ENCODE peak calls at places on chromosomes 1 and 21, in seven cellular contexts. One of them, this sample, is unnamed.

GRCh38 chr1:36153476-36153875 is 2.5 kb upstream of the MAP7D1 start:
- DNase-seq in astrocyte of the cerebellum: no peak
- DNase-seq in epithelial cell of proximal tubule: no peak
- DNase-seq in adrenal gland: no peak
- DNase-seq in nephron progenitor cell: no peak
- DNase-seq in GM12865: no peak
- DNase-seq in BJ: no peak
- DNase-seq in this sample: no peak

GRCh38 chr1:158931055-158931737 is at the start of gene PYHIN1:
- DNase-seq in astrocyte of the cerebellum: no peak
- DNase-seq in epithelial cell of proximal tubule: no peak
- DNase-seq in adrenal gland: no peak
- DNase-seq in nephron progenitor cell: no peak
- DNase-seq in GM12865: peak; percentile 13
- DNase-seq in BJ: no peak
- DNase-seq in this sample: no peak

GRCh38 chr1:90133133-90133532 is 138.2 kb downstream of the ZNF326 start:
- DNase-seq in astrocyte of the cerebellum: peak; percentile 24
- DNase-seq in epithelial cell of proximal tubule: peak; percentile 27
- DNase-seq in adrenal gland: peak; percentile 12
- DNase-seq in nephron progenitor cell: peak; percentile 25
- DNase-seq in GM12865: peak; percentile 31
- DNase-seq in BJ: no peak
- DNase-seq in this sample: no peak

GRCh38 chr1:246836169-246836568 is 95.6 kb downstream of the AHCTF1 start:
- DNase-seq in astrocyte of the cerebellum: no peak
- DNase-seq in epithelial cell of proximal tubule: no peak
- DNase-seq in adrenal gland: peak; percentile 9
- DNase-seq in nephron progenitor cell: no peak
- DNase-seq in GM12865: no peak
- DNase-seq in BJ: no peak
- DNase-seq in this sample: no peak

GRCh38 chr1:165355221-165355976 is 1.1 kb downstream of the LMX1A start:
- DNase-seq in astrocyte of the cerebellum: no peak
- DNase-seq in epithelial cell of proximal tubule: no peak
- DNase-seq in adrenal gland: no peak
- DNase-seq in nephron progenitor cell: peak; percentile 21
- DNase-seq in GM12865: no peak
- DNase-seq in BJ: no peak
- DNase-seq in this sample: no peak

GRCh38 chr1:62991152-62991551 is 207.2 kb downstream of the ATG4C start:
- DNase-seq in astrocyte of the cerebellum: no peak
- DNase-seq in epithelial cell of proximal tubule: no peak
- DNase-seq in adrenal gland: no peak
- DNase-seq in nephron progenitor cell: no peak
- DNase-seq in GM12865: no peak
- DNase-seq in BJ: no peak
- DNase-seq in this sample: no peak

GRCh38 chr1:227392984-227393764 is 74.9 kb upstream of the CDC42BPA start:
- DNase-seq in astrocyte of the cerebellum: no peak
- DNase-seq in epithelial cell of proximal tubule: no peak
- DNase-seq in adrenal gland: no peak
- DNase-seq in nephron progenitor cell: no peak
- DNase-seq in GM12865: no peak
- DNase-seq in BJ: no peak
- DNase-seq in this sample: no peak

GRCh38 chr1:244065063-244065788 is 14.1 kb downstream of the ZBTB18 start:
- DNase-seq in astrocyte of the cerebellum: no peak
- DNase-seq in epithelial cell of proximal tubule: peak; percentile 84
- DNase-seq in adrenal gland: no peak
- DNase-seq in nephron progenitor cell: no peak
- DNase-seq in GM12865: no peak
- DNase-seq in BJ: no peak
- DNase-seq in this sample: no peak

GRCh38 chr21:36735724-36736310 is 36.9 kb downstream of the SIM2 start:
- DNase-seq in astrocyte of the cerebellum: no peak
- DNase-seq in epithelial cell of proximal tubule: no peak
- DNase-seq in adrenal gland: no peak
- DNase-seq in nephron progenitor cell: no peak
- DNase-seq in GM12865: no peak
- DNase-seq in BJ: no peak
- DNase-seq in this sample: no peak

GRCh38 chr1:21783679-21784603 is 992 bp upstream of the USP48 start:
- DNase-seq in astrocyte of the cerebellum: peak; percentile 48
- DNase-seq in epithelial cell of proximal tubule: peak; percentile 72
- DNase-seq in adrenal gland: peak; percentile 72
- DNase-seq in nephron progenitor cell: peak; percentile 87
- DNase-seq in GM12865: no peak
- DNase-seq in BJ: no peak
- DNase-seq in this sample: peak; percentile 91

GRCh38 chr1:173925306-173926242 is 8.4 kb upstream of the SERPINC1 start:
- DNase-seq in astrocyte of the cerebellum: no peak
- DNase-seq in epithelial cell of proximal tubule: no peak
- DNase-seq in adrenal gland: no peak
- DNase-seq in nephron progenitor cell: no peak
- DNase-seq in GM12865: no peak
- DNase-seq in BJ: no peak
- DNase-seq in this sample: no peak

GRCh38 chr21:45875881-45876280 is 105.7 kb upstream of the COL6A1 start:
- DNase-seq in astrocyte of the cerebellum: no peak
- DNase-seq in epithelial cell of proximal tubule: no peak
- DNase-seq in adrenal gland: no peak
- DNase-seq in nephron progenitor cell: no peak
- DNase-seq in GM12865: no peak
- DNase-seq in BJ: no peak
- DNase-seq in this sample: no peak

GRCh38 chr1:6485937-6486250 is 5.6 kb downstream of the PLEKHG5 start:
- DNase-seq in astrocyte of the cerebellum: no peak
- DNase-seq in epithelial cell of proximal tubule: no peak
- DNase-seq in adrenal gland: no peak
- DNase-seq in nephron progenitor cell: peak; percentile 34
- DNase-seq in GM12865: no peak
- DNase-seq in BJ: no peak
- DNase-seq in this sample: no peak

GRCh38 chr1:169511339-169512028 is 25.7 kb upstream of the SLC19A2 start:
- DNase-seq in astrocyte of the cerebellum: peak; percentile 64
- DNase-seq in epithelial cell of proximal tubule: peak; percentile 63
- DNase-seq in adrenal gland: peak; percentile 43
- DNase-seq in nephron progenitor cell: no peak
- DNase-seq in GM12865: no peak
- DNase-seq in BJ: peak; percentile 55
- DNase-seq in this sample: no peak

GRCh38 chr21:42623684-42624083 is 29.7 kb upstream of the PDE9A start:
- DNase-seq in astrocyte of the cerebellum: no peak
- DNase-seq in epithelial cell of proximal tubule: no peak
- DNase-seq in adrenal gland: no peak
- DNase-seq in nephron progenitor cell: no peak
- DNase-seq in GM12865: no peak
- DNase-seq in BJ: no peak
- DNase-seq in this sample: no peak

GRCh38 chr1:22915816-22916468 is 56.7 kb downstream of the LACTBL1 start:
- DNase-seq in astrocyte of the cerebellum: no peak
- DNase-seq in epithelial cell of proximal tubule: no peak
- DNase-seq in adrenal gland: no peak
- DNase-seq in nephron progenitor cell: no peak
- DNase-seq in GM12865: no peak
- DNase-seq in BJ: no peak
- DNase-seq in this sample: no peak

GRCh38 chr1:183300828-183301227 is 114.8 kb downstream of the LAMC2 start:
- DNase-seq in astrocyte of the cerebellum: no peak
- DNase-seq in epithelial cell of proximal tubule: no peak
- DNase-seq in adrenal gland: no peak
- DNase-seq in nephron progenitor cell: no peak
- DNase-seq in GM12865: no peak
- DNase-seq in BJ: no peak
- DNase-seq in this sample: no peak

GRCh38 chr21:15774590-15774989 is 44.8 kb downstream of the USP25 start:
- DNase-seq in astrocyte of the cerebellum: no peak
- DNase-seq in epithelial cell of proximal tubule: no peak
- DNase-seq in adrenal gland: no peak
- DNase-seq in nephron progenitor cell: no peak
- DNase-seq in GM12865: no peak
- DNase-seq in BJ: no peak
- DNase-seq in this sample: no peak

GRCh38 chr1:91529856-91530255 is 29.2 kb downstream of the CDC7 start:
- DNase-seq in astrocyte of the cerebellum: no peak
- DNase-seq in epithelial cell of proximal tubule: no peak
- DNase-seq in adrenal gland: peak; percentile 60
- DNase-seq in nephron progenitor cell: no peak
- DNase-seq in GM12865: peak; percentile 49
- DNase-seq in BJ: no peak
- DNase-seq in this sample: no peak

GRCh38 chr1:221335161-221336101 is 406.5 kb downstream of the DUSP10 start:
- DNase-seq in astrocyte of the cerebellum: peak; percentile 81
- DNase-seq in epithelial cell of proximal tubule: peak; percentile 62
- DNase-seq in adrenal gland: peak; percentile 19
- DNase-seq in nephron progenitor cell: peak; percentile 56
- DNase-seq in GM12865: no peak
- DNase-seq in BJ: peak; percentile 79
- DNase-seq in this sample: no peak

GRCh38 chr1:157045251-157046218 is at the start of gene ARHGEF11:
- DNase-seq in astrocyte of the cerebellum: peak; percentile 67
- DNase-seq in epithelial cell of proximal tubule: no peak
- DNase-seq in adrenal gland: peak; percentile 93
- DNase-seq in nephron progenitor cell: peak; percentile 94
- DNase-seq in GM12865: peak; percentile 82
- DNase-seq in BJ: peak; percentile 49
- DNase-seq in this sample: peak; percentile 92

GRCh38 chr1:184150776-184151531 is 99.4 kb downstream of the TSEN15 start:
- DNase-seq in astrocyte of the cerebellum: peak; percentile 85
- DNase-seq in epithelial cell of proximal tubule: peak; percentile 50
- DNase-seq in adrenal gland: no peak
- DNase-seq in nephron progenitor cell: no peak
- DNase-seq in GM12865: no peak
- DNase-seq in BJ: no peak
- DNase-seq in this sample: no peak

GRCh38 chr1:246583448-246584185 is 17.4 kb downstream of the CNST start:
- DNase-seq in astrocyte of the cerebellum: no peak
- DNase-seq in epithelial cell of proximal tubule: no peak
- DNase-seq in adrenal gland: peak; percentile 92
- DNase-seq in nephron progenitor cell: no peak
- DNase-seq in GM12865: no peak
- DNase-seq in BJ: no peak
- DNase-seq in this sample: no peak

GRCh38 chr1:43930168-43930948 is 3.2 kb upstream of the ARTN start:
- DNase-seq in astrocyte of the cerebellum: no peak
- DNase-seq in epithelial cell of proximal tubule: no peak
- DNase-seq in adrenal gland: no peak
- DNase-seq in nephron progenitor cell: no peak
- DNase-seq in GM12865: peak; percentile 32
- DNase-seq in BJ: no peak
- DNase-seq in this sample: no peak

GRCh38 chr1:48025076-48025475 is 27.9 kb upstream of the TRABD2B start:
- DNase-seq in astrocyte of the cerebellum: no peak
- DNase-seq in epithelial cell of proximal tubule: no peak
- DNase-seq in adrenal gland: no peak
- DNase-seq in nephron progenitor cell: no peak
- DNase-seq in GM12865: no peak
- DNase-seq in BJ: no peak
- DNase-seq in this sample: no peak

GRCh38 chr1:43449708-43450069 is 4.0 kb downstream of the HYI start:
- DNase-seq in astrocyte of the cerebellum: no peak
- DNase-seq in epithelial cell of proximal tubule: no peak
- DNase-seq in adrenal gland: no peak
- DNase-seq in nephron progenitor cell: no peak
- DNase-seq in GM12865: no peak
- DNase-seq in BJ: no peak
- DNase-seq in this sample: peak; percentile 55

DNA sequence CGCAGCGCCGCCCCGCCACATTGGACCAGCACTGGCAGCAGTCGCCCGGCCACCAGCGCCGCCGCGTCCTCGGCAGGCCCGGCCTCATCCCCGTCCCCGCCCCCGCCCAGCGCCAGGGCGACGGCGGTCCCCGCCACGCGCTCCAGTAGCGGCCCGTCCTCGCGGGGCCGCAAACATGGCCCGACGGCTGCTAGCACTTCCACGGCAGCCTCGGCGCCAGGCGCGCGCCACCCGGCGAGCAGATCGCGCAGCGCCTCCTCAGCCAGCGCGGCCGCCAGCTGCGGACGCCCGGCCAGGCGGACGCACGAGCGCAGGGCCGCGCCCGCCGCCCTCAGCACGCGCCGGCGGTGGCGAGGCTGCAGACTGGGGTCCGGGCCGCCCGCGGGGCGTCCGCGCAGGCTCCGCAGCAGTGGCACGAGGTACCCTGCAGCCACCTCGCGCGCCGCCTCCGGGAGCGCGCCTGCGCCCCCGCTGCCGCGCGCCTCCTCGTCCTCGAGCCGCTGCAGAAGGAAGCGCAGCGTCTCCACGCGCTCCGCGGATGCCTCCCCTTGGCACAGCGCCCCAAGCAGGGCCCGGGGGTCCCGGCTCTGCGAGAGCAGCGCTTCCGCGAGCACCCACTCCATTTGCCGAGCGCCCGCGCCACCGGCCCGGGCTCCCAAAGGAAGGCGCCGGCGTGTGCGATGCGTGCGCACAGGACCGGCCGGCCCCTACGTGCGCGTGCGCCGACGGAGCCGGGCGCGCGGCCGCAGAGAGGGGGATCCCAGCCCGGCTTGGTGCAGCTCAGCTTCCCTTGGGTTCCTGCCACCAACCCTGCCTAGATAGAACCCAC is at the start of gene TARBP1:
- DNase-seq in astrocyte of the cerebellum: no peak
- DNase-seq in epithelial cell of proximal tubule: no peak
- DNase-seq in adrenal gland: peak; percentile 62
- DNase-seq in nephron progenitor cell: peak; percentile 77
- DNase-seq in GM12865: peak; percentile 91
- DNase-seq in BJ: no peak
- DNase-seq in this sample: peak; percentile 83
- TF ChIP-seq CTCF in astrocyte of the cerebellum: peak; percentile 8
- TF ChIP-seq CTCF in epithelial cell of proximal tubule: no peak
- TF ChIP-seq CTCF in adrenal gland: no peak
- TF ChIP-seq CTCF in nephron progenitor cell: no peak
- TF ChIP-seq CTCF in GM12865: peak; percentile 28
- TF ChIP-seq CTCF in BJ: no peak
- TF ChIP-seq CTCF in this sample: peak; percentile 33

GRCh38 chr1:203026666-203027663 is 674 bp downstream of the PPFIA4 start:
- DNase-seq in astrocyte of the cerebellum: no peak
- DNase-seq in epithelial cell of proximal tubule: no peak
- DNase-seq in adrenal gland: no peak
- DNase-seq in nephron progenitor cell: no peak
- DNase-seq in GM12865: no peak
- DNase-seq in BJ: no peak
- DNase-seq in this sample: no peak
- TF ChIP-seq CTCF in astrocyte of the cerebellum: no peak
- TF ChIP-seq CTCF in epithelial cell of proximal tubule: no peak
- TF ChIP-seq CTCF in adrenal gland: no peak
- TF ChIP-seq CTCF in nephron progenitor cell: peak; percentile 8
- TF ChIP-seq CTCF in GM12865: no peak
- TF ChIP-seq CTCF in BJ: no peak
- TF ChIP-seq CTCF in this sample: peak; percentile 49

GRCh38 chr1:101520302-101520701 is 283.5 kb downstream of the S1PR1 start:
- DNase-seq in astrocyte of the cerebellum: peak; percentile 13
- DNase-seq in epithelial cell of proximal tubule: no peak
- DNase-seq in adrenal gland: peak; percentile 16
- DNase-seq in nephron progenitor cell: peak; percentile 29
- DNase-seq in GM12865: peak; percentile 63
- DNase-seq in BJ: no peak
- DNase-seq in this sample: no peak
- TF ChIP-seq CTCF in astrocyte of the cerebellum: peak; percentile 82
- TF ChIP-seq CTCF in epithelial cell of proximal tubule: peak; percentile 90
- TF ChIP-seq CTCF in adrenal gland: peak; percentile 70
- TF ChIP-seq CTCF in nephron progenitor cell: peak; percentile 85
- TF ChIP-seq CTCF in GM12865: peak; percentile 78
- TF ChIP-seq CTCF in BJ: peak; percentile 82
- TF ChIP-seq CTCF in this sample: peak; percentile 90

GRCh38 chr1:151799179-151800022 is 5.8 kb downstream of the LINGO4 start:
- DNase-seq in astrocyte of the cerebellum: no peak
- DNase-seq in epithelial cell of proximal tubule: no peak
- DNase-seq in adrenal gland: no peak
- DNase-seq in nephron progenitor cell: no peak
- DNase-seq in GM12865: no peak
- DNase-seq in BJ: no peak
- DNase-seq in this sample: no peak
- TF ChIP-seq CTCF in astrocyte of the cerebellum: no peak
- TF ChIP-seq CTCF in epithelial cell of proximal tubule: no peak
- TF ChIP-seq CTCF in adrenal gland: no peak
- TF ChIP-seq CTCF in nephron progenitor cell: no peak
- TF ChIP-seq CTCF in GM12865: no peak
- TF ChIP-seq CTCF in BJ: no peak
- TF ChIP-seq CTCF in this sample: no peak

This sample was measured in type B pancreatic cell.